ENCODE peak calls at places on chromosomes 3 and 15, in seven cellular contexts. X, H, C, U, T, S and G are unnamed samples.

GRCh38 chr3:17742092-17742836 is at the start of gene TBC1D5:
- DNase-seq in X (peak), H (peak), U (peak), C (peak), S (peak), T (peak), G (peak)

GRCh38 chr3:172040078-172040975 is 949 bp downstream of the FNDC3B start:
- DNase-seq in S (peak), T (peak), C (peak), H (peak), U (peak), X (peak), G (peak)

GRCh38 chr3:157134620-157135191 is 25.2 kb downstream of the CCNL1 start:
- DNase-seq in H (no peak), U (no peak), C (peak), X (no peak), S (no peak), T (peak), G (no peak)

GRCh38 chr3:183824761-183825379 is 507 bp downstream of the MAP6D1 start:
- DNase-seq in S (no peak), U (peak), T (no peak), C (peak), H (peak), X (no peak), G (no peak)

GRCh38 chr15:96585634-96586386 is 255.3 kb downstream of the NR2F2 start:
- DNase-seq in C (no peak), S (no peak), U (no peak), T (no peak), X (no peak), H (no peak), G (peak)

GRCh38 chr3:147419731-147420360 is 10.7 kb downstream of the ZIC1 start:
- DNase-seq in U (no peak), C (no peak), H (no peak), X (no peak), T (no peak), S (no peak), G (no peak)

GRCh38 chr3:53531749-53532148 is 37.3 kb downstream of the CACNA1D start:
- DNase-seq in S (no peak), U (no peak), H (no peak), C (no peak), X (no peak), T (peak), G (no peak)

GRCh38 chr3:189778340-189778950 is 147.3 kb downstream of the TP63 start:
- DNase-seq in X (no peak), H (no peak), U (no peak), T (no peak), S (no peak), C (no peak), G (no peak)

GRCh38 chr3:16316847-16317560 is 52.0 kb downstream of the OXNAD1 start:
- DNase-seq in H (no peak), C (peak), S (no peak), U (no peak), X (no peak), T (no peak), G (no peak)

GRCh38 chr15:91356083-91356482 is 256.0 kb downstream of the SV2B start:
- DNase-seq in S (no peak), U (no peak), C (no peak), T (no peak), H (no peak), X (no peak), G (no peak)

GRCh38 chr3:94414412-94414811 is 351.6 kb downstream of the NSUN3 start:
- DNase-seq in U (no peak), H (no peak), T (no peak), S (no peak), C (no peak), X (no peak), G (no peak)

GRCh38 chr3:76505202-76505875 is 534.6 kb upstream of the ROBO2 start:
- DNase-seq in X (no peak), S (no peak), T (peak), U (no peak), C (no peak), H (no peak), G (no peak)

GRCh38 chr15:26758079-26758478 is 14.8 kb downstream of the GABRB3 start:
- DNase-seq in T (no peak), U (no peak), H (no peak), C (no peak), X (no peak), S (no peak), G (no peak)

GRCh38 chr15:67165653-67166260 is 88.7 kb downstream of the AAGAB start:
- DNase-seq in U (no peak), H (no peak), X (no peak), T (no peak), S (no peak), C (no peak), G (peak)

GRCh38 chr3:126160243-126161210 is 19.9 kb downstream of the ALDH1L1 start:
- DNase-seq in T (no peak), S (no peak), X (no peak), U (no peak), C (no peak), H (no peak), G (no peak)

GRCh38 chr3:78645628-78646310 is 1122.0 kb downstream of the ROBO1 start:
- DNase-seq in C (no peak), U (no peak), T (peak), S (peak), X (no peak), H (no peak), G (peak)

GRCh38 chr3:11273945-11274344 is 1.7 kb downstream of the ATG7 start:
- DNase-seq in X (no peak), U (no peak), C (no peak), H (peak), S (no peak), T (no peak), G (no peak)

GRCh38 chr3:28949580-28949979 is 331.3 kb upstream of the RBMS3 start:
- DNase-seq in S (no peak), U (no peak), T (no peak), H (no peak), X (no peak), C (no peak), G (no peak)

GRCh38 chr3:38131621-38132369 is 5.1 kb downstream of the ACAA1 start:
- DNase-seq in T (peak), U (no peak), H (no peak), C (no peak), X (no peak), S (peak), G (peak)